ENCODE peak calls at places on chromosomes 12 and 14, in five cellular contexts. One of them, this sample, is unnamed.
A peak's percentile ranks its signal among the peaks of the same experiment; 100 is the strongest.

GRCh38 chr14:55454264-55455151 is 14.1 kb upstream of the TBPL2 start:
- DNase-seq in CD4-positive, CD25-positive, alpha-beta regulatory T cell: no peak
- DNase-seq in mesenchymal stem cell: peak; percentile 84
- DNase-seq in GM23338: no peak
- DNase-seq in ascending aorta: no peak
- DNase-seq in this sample: peak; percentile 87

GRCh38 chr14:23414254-23414653 is 6.2 kb upstream of the MYH6 start:
- DNase-seq in ascending aorta: no peak
- DNase-seq in mesenchymal stem cell: no peak
- DNase-seq in CD4-positive, CD25-positive, alpha-beta regulatory T cell: no peak
- DNase-seq in GM23338: no peak
- DNase-seq in this sample: no peak

GRCh38 chr14:54202288-54202687 is 194.5 kb upstream of the CDKN3 start:
- DNase-seq in ascending aorta: no peak
- DNase-seq in mesenchymal stem cell: no peak
- DNase-seq in CD4-positive, CD25-positive, alpha-beta regulatory T cell: no peak
- DNase-seq in GM23338: no peak
- DNase-seq in this sample: no peak

GRCh38 chr12:59500335-59500734 is 95.5 kb upstream of the SLC16A7 start:
- DNase-seq in CD4-positive, CD25-positive, alpha-beta regulatory T cell: no peak
- DNase-seq in ascending aorta: no peak
- DNase-seq in mesenchymal stem cell: no peak
- DNase-seq in GM23338: peak; percentile 47
- DNase-seq in this sample: no peak

GRCh38 chr14:57486767-57487379 is 6.8 kb downstream of the CCDC198 start:
- DNase-seq in GM23338: peak; percentile 76
- DNase-seq in mesenchymal stem cell: peak; percentile 51
- DNase-seq in ascending aorta: no peak
- DNase-seq in CD4-positive, CD25-positive, alpha-beta regulatory T cell: no peak
- DNase-seq in this sample: peak; percentile 72

GRCh38 chr12:106022568-106023012 is 116.2 kb downstream of the NUAK1 start:
- DNase-seq in GM23338: no peak
- DNase-seq in ascending aorta: no peak
- DNase-seq in mesenchymal stem cell: peak; percentile 38
- DNase-seq in CD4-positive, CD25-positive, alpha-beta regulatory T cell: no peak
- DNase-seq in this sample: no peak

GRCh38 chr14:23242076-23242475 is 4.3 kb downstream of the RNF212B start:
- DNase-seq in ascending aorta: no peak
- DNase-seq in GM23338: no peak
- DNase-seq in mesenchymal stem cell: no peak
- DNase-seq in CD4-positive, CD25-positive, alpha-beta regulatory T cell: no peak
- DNase-seq in this sample: no peak

GRCh38 chr12:86914716-86915115 is 658.5 kb upstream of the MGAT4C start:
- DNase-seq in ascending aorta: no peak
- DNase-seq in GM23338: peak; percentile 67
- DNase-seq in mesenchymal stem cell: peak; percentile 62
- DNase-seq in CD4-positive, CD25-positive, alpha-beta regulatory T cell: no peak
- DNase-seq in this sample: peak; percentile 85

GRCh38 chr12:131892711-131893604 is 1.5 kb upstream of the ULK1 start:
- DNase-seq in ascending aorta: no peak
- DNase-seq in GM23338: no peak
- DNase-seq in CD4-positive, CD25-positive, alpha-beta regulatory T cell: peak; percentile 17
- DNase-seq in mesenchymal stem cell: no peak
- DNase-seq in this sample: no peak

GRCh38 chr12:13000935-13001724 is 1.1 kb upstream of the HEBP1 start:
- DNase-seq in ascending aorta: no peak
- DNase-seq in GM23338: peak; percentile 79
- DNase-seq in CD4-positive, CD25-positive, alpha-beta regulatory T cell: peak; percentile 60
- DNase-seq in mesenchymal stem cell: peak; percentile 68
- DNase-seq in this sample: peak; percentile 62

GRCh38 chr12:31807773-31808097 is 78.9 kb upstream of the AMN1 start:
- DNase-seq in ascending aorta: no peak
- DNase-seq in mesenchymal stem cell: no peak
- DNase-seq in GM23338: no peak
- DNase-seq in CD4-positive, CD25-positive, alpha-beta regulatory T cell: no peak
- DNase-seq in this sample: no peak

GRCh38 chr12:86950043-86950838 is 694.0 kb upstream of the MGAT4C start:
- DNase-seq in ascending aorta: no peak
- DNase-seq in CD4-positive, CD25-positive, alpha-beta regulatory T cell: no peak
- DNase-seq in GM23338: no peak
- DNase-seq in mesenchymal stem cell: no peak
- DNase-seq in this sample: peak; percentile 11

GRCh38 chr14:74401504-74402241 is 24.3 kb downstream of the SYNDIG1L start:
- DNase-seq in CD4-positive, CD25-positive, alpha-beta regulatory T cell: peak; percentile 70
- DNase-seq in GM23338: peak; percentile 82
- DNase-seq in ascending aorta: no peak
- DNase-seq in mesenchymal stem cell: peak; percentile 18
- DNase-seq in this sample: no peak

GRCh38 chr12:50132505-50133135 is 20.6 kb downstream of the COX14 start:
- DNase-seq in GM23338: peak; percentile 82
- DNase-seq in CD4-positive, CD25-positive, alpha-beta regulatory T cell: peak; percentile 63
- DNase-seq in mesenchymal stem cell: peak; percentile 43
- DNase-seq in ascending aorta: no peak
- DNase-seq in this sample: peak; percentile 56

GRCh38 chr14:100900837-100901390 is 2.6 kb downstream of the RTL1 start:
- DNase-seq in CD4-positive, CD25-positive, alpha-beta regulatory T cell: no peak
- DNase-seq in mesenchymal stem cell: peak; percentile 65
- DNase-seq in GM23338: peak; percentile 80
- DNase-seq in ascending aorta: no peak
- DNase-seq in this sample: peak; percentile 22

GRCh38 chr12:9606736-9607372 is 862 bp downstream of the KLRB1 start:
- DNase-seq in ascending aorta: no peak
- DNase-seq in CD4-positive, CD25-positive, alpha-beta regulatory T cell: no peak
- DNase-seq in mesenchymal stem cell: no peak
- DNase-seq in GM23338: no peak
- DNase-seq in this sample: no peak

GRCh38 chr12:117005417-117006046 is 93.7 kb downstream of the TESC start:
- DNase-seq in GM23338: no peak
- DNase-seq in ascending aorta: no peak
- DNase-seq in CD4-positive, CD25-positive, alpha-beta regulatory T cell: no peak
- DNase-seq in mesenchymal stem cell: no peak
- DNase-seq in this sample: no peak

GRCh38 chr14:68702578-68702977 is 90.3 kb downstream of the ZFP36L1 start:
- DNase-seq in GM23338: no peak
- DNase-seq in CD4-positive, CD25-positive, alpha-beta regulatory T cell: no peak
- DNase-seq in mesenchymal stem cell: no peak
- DNase-seq in ascending aorta: no peak
- DNase-seq in this sample: no peak

GRCh38 chr14:90248594-90248993 is 7.8 kb upstream of the PSMC1 start:
- DNase-seq in ascending aorta: no peak
- DNase-seq in mesenchymal stem cell: no peak
- DNase-seq in GM23338: no peak
- DNase-seq in CD4-positive, CD25-positive, alpha-beta regulatory T cell: no peak
- DNase-seq in this sample: no peak

GRCh38 chr12:122123051-122123760 is 44.6 kb downstream of the MLXIP start:
- DNase-seq in mesenchymal stem cell: peak; percentile 78
- DNase-seq in GM23338: peak; percentile 95
- DNase-seq in ascending aorta: no peak
- DNase-seq in CD4-positive, CD25-positive, alpha-beta regulatory T cell: peak; percentile 72
- DNase-seq in this sample: peak; percentile 80

GRCh38 chr12:1173806-1174617 is 183.0 kb downstream of the ERC1 start:
- DNase-seq in GM23338: no peak
- DNase-seq in mesenchymal stem cell: no peak
- DNase-seq in ascending aorta: no peak
- DNase-seq in CD4-positive, CD25-positive, alpha-beta regulatory T cell: no peak
- DNase-seq in this sample: no peak

GRCh38 chr12:53757095-53757770 is 5.5 kb upstream of the CISTR start:
- DNase-seq in ascending aorta: peak; percentile 32
- DNase-seq in CD4-positive, CD25-positive, alpha-beta regulatory T cell: peak; percentile 72
- DNase-seq in GM23338: peak; percentile 96
- DNase-seq in mesenchymal stem cell: peak; percentile 65
- DNase-seq in this sample: peak; percentile 78

GRCh38 chr12:24111101-24111500 is 161.6 kb upstream of the SOX5 start:
- DNase-seq in mesenchymal stem cell: peak; percentile 13
- DNase-seq in CD4-positive, CD25-positive, alpha-beta regulatory T cell: no peak
- DNase-seq in GM23338: no peak
- DNase-seq in ascending aorta: no peak
- DNase-seq in this sample: peak; percentile 53

DNA sequence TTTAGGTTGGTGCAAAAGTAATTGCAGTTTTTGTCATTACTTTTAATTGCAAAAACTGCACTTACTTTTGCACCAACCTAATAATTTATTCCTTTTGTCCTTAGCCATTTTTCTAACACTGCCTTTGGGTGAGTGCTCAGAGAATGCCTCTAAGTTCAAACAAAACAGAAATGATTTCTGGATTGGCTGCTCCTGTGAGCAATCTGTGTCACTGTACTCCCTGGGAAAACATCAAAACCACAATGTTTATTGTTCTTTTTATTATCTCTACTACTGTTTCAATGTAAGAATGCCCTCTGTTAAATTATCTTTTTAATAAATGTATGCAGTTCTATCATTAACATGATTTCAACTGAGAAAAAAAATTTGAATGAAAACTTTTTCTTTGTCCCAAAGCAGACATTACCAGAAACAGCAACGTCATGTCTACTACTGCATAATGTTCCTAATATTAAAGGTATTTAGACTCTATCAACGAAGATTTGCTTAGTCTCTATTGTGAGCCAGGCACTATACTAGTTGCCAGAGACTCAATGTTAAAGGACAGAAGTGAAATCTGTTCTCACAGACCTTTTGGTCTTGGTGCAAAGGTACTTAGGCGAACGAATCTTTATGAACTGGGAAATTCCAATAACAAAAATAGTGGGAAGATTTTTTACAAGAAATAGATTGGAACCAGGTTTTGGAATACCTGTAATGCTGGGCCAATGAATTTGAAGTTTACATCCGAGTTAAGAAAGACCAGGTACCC is 6.2 kb downstream of the SLC41A2 start:
- DNase-seq in mesenchymal stem cell: peak; percentile 27
- DNase-seq in ascending aorta: no peak
- DNase-seq in CD4-positive, CD25-positive, alpha-beta regulatory T cell: no peak
- DNase-seq in GM23338: no peak
- DNase-seq in this sample: peak; percentile 75
- H3K4me3 ChIP-seq in mesenchymal stem cell: no peak overlapping the region
- H3K4me3 ChIP-seq in ascending aorta: no peak overlapping the region
- H3K4me3 ChIP-seq in CD4-positive, CD25-positive, alpha-beta regulatory T cell: no peak overlapping the region
- H3K4me3 ChIP-seq in GM23338: no peak overlapping the region
- H3K4me3 ChIP-seq in this sample: no peak overlapping the region

GRCh38 chr14:105061428-105062047 is 3.7 kb downstream of the GPR132 start:
- DNase-seq in ascending aorta: no peak
- DNase-seq in CD4-positive, CD25-positive, alpha-beta regulatory T cell: peak; percentile 33
- DNase-seq in GM23338: no peak
- DNase-seq in mesenchymal stem cell: no peak
- DNase-seq in this sample: no peak
- H3K4me3 ChIP-seq in ascending aorta: no peak overlapping the region
- H3K4me3 ChIP-seq in CD4-positive, CD25-positive, alpha-beta regulatory T cell: peak overlapping the region; percentile 72
- H3K4me3 ChIP-seq in GM23338: no peak overlapping the region
- H3K4me3 ChIP-seq in mesenchymal stem cell: no peak overlapping the region
- H3K4me3 ChIP-seq in this sample: no peak overlapping the region

DNA sequence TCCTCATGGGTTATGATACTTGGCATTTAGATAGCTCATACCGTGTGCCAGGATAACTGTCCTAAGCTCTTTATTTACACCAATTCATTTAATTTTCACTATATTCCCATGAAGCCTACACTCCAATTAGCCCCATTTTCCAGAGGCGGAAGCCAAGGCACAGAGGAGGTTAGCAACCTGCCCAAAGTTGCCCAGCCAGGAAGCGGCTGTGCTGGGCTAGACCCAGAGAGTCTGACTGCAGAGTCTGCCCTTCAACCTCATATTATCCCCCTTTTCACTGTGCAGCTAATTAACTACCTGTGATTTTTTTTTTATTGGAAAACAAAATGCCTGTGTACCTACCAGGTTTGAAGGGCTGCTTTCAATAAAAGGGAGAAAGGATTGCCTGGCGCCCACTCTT is 2.5 kb downstream of the RFLNA start:
- DNase-seq in CD4-positive, CD25-positive, alpha-beta regulatory T cell: no peak
- DNase-seq in GM23338: no peak
- DNase-seq in ascending aorta: no peak
- DNase-seq in mesenchymal stem cell: no peak
- DNase-seq in this sample: no peak
- H3K4me3 ChIP-seq in CD4-positive, CD25-positive, alpha-beta regulatory T cell: no peak overlapping the region
- H3K4me3 ChIP-seq in GM23338: peak overlapping the region; percentile 66
- H3K4me3 ChIP-seq in ascending aorta: no peak overlapping the region
- H3K4me3 ChIP-seq in mesenchymal stem cell: no peak overlapping the region
- H3K4me3 ChIP-seq in this sample: no peak overlapping the region

GRCh38 chr14:70254476-70254961 is 65.8 kb upstream of the SLC8A3 start:
- DNase-seq in ascending aorta: no peak
- DNase-seq in GM23338: peak; percentile 59
- DNase-seq in mesenchymal stem cell: peak; percentile 3
- DNase-seq in CD4-positive, CD25-positive, alpha-beta regulatory T cell: no peak
- DNase-seq in this sample: peak; percentile 39
- H3K4me3 ChIP-seq in ascending aorta: peak overlapping the region; percentile 53
- H3K4me3 ChIP-seq in GM23338: peak overlapping the region; percentile 58
- H3K4me3 ChIP-seq in mesenchymal stem cell: peak overlapping the region; percentile 72
- H3K4me3 ChIP-seq in CD4-positive, CD25-positive, alpha-beta regulatory T cell: no peak overlapping the region
- H3K4me3 ChIP-seq in this sample: peak overlapping the region; percentile 47

GRCh38 chr12:78494911-78495310 is 369.7 kb upstream of the SYT1 start:
- DNase-seq in mesenchymal stem cell: peak; percentile 6
- DNase-seq in CD4-positive, CD25-positive, alpha-beta regulatory T cell: no peak
- DNase-seq in ascending aorta: no peak
- DNase-seq in GM23338: no peak
- DNase-seq in this sample: peak; percentile 80

GRCh38 chr12:78490841-78491240 is 373.7 kb upstream of the SYT1 start:
- DNase-seq in mesenchymal stem cell: no peak
- DNase-seq in CD4-positive, CD25-positive, alpha-beta regulatory T cell: no peak
- DNase-seq in GM23338: no peak
- DNase-seq in ascending aorta: no peak
- DNase-seq in this sample: peak; percentile 12

DNA sequence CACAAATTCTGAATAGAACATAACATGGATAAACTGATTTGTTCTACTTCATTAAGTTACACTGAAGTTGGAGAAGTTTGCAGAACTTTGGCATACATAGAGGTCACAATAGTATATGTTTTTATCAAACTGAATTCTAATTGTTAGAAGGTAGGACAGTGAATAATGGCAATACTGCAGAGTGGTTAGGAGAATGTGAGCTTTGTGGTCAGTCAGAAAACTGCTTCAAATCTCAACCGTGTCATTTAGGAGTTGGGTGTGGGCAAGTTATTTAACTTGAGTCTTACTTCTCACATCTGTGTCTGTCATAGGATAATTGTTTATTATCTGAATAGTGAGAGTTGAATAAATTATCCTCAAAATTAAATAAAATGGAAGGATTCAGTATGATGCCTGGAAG is 374.6 kb upstream of the SYT1 start:
- DNase-seq in ascending aorta: no peak
- DNase-seq in CD4-positive, CD25-positive, alpha-beta regulatory T cell: no peak
- DNase-seq in GM23338: no peak
- DNase-seq in mesenchymal stem cell: no peak
- DNase-seq in this sample: no peak
- H3K4me3 ChIP-seq in ascending aorta: no peak overlapping the region
- H3K4me3 ChIP-seq in CD4-positive, CD25-positive, alpha-beta regulatory T cell: no peak overlapping the region
- H3K4me3 ChIP-seq in GM23338: no peak overlapping the region
- H3K4me3 ChIP-seq in mesenchymal stem cell: no peak overlapping the region
- H3K4me3 ChIP-seq in this sample: no peak overlapping the region

This sample was measured in choroid plexus epithelial cell.